ENCODE peak calls at places on chromosomes 7 and 10, in ten cellular contexts. One of them, this sample, is unnamed.

GRCh38 chr7:5552123-5552522 is 128.5 kb upstream of the TNRC18 start:
- DNase-seq in ovary: no peak
- DNase-seq in esophagus squamous epithelium: no peak
- DNase-seq in GM23338: no peak
- DNase-seq in neural progenitor cell: no peak
- DNase-seq in foreskin keratinocyte: no peak
- DNase-seq in H1: no peak
- DNase-seq in lung: no peak
- DNase-seq in heart right ventricle: no peak
- DNase-seq in fibroblast of lung: no peak
- DNase-seq in this sample: no peak

GRCh38 chr10:132960071-132960472 is 17.7 kb upstream of the CFAP46 start:
- DNase-seq in lung: no peak
- DNase-seq in H1: no peak
- DNase-seq in neural progenitor cell: no peak
- DNase-seq in esophagus squamous epithelium: no peak
- DNase-seq in ovary: no peak
- DNase-seq in heart right ventricle: no peak
- DNase-seq in foreskin keratinocyte: no peak
- DNase-seq in fibroblast of lung: no peak
- DNase-seq in GM23338: no peak
- DNase-seq in this sample: no peak

GRCh38 chr10:86259901-86260562 is 106.6 kb downstream of the GRID1 start:
- DNase-seq in H1: peak; percentile 19
- DNase-seq in foreskin keratinocyte: no peak
- DNase-seq in ovary: no peak
- DNase-seq in fibroblast of lung: no peak
- DNase-seq in GM23338: no peak
- DNase-seq in neural progenitor cell: no peak
- DNase-seq in lung: no peak
- DNase-seq in esophagus squamous epithelium: no peak
- DNase-seq in heart right ventricle: no peak
- DNase-seq in this sample: no peak

GRCh38 chr7:30843741-30844482 is 67.7 kb upstream of the AQP1 start:
- DNase-seq in lung: no peak
- DNase-seq in fibroblast of lung: no peak
- DNase-seq in H1: no peak
- DNase-seq in foreskin keratinocyte: no peak
- DNase-seq in ovary: no peak
- DNase-seq in heart right ventricle: no peak
- DNase-seq in esophagus squamous epithelium: no peak
- DNase-seq in GM23338: no peak
- DNase-seq in neural progenitor cell: no peak
- DNase-seq in this sample: no peak

GRCh38 chr10:23534328-23534727 is 95.5 kb downstream of the OTUD1 start:
- DNase-seq in foreskin keratinocyte: no peak
- DNase-seq in heart right ventricle: no peak
- DNase-seq in lung: no peak
- DNase-seq in fibroblast of lung: no peak
- DNase-seq in neural progenitor cell: no peak
- DNase-seq in ovary: no peak
- DNase-seq in esophagus squamous epithelium: no peak
- DNase-seq in H1: no peak
- DNase-seq in GM23338: no peak
- DNase-seq in this sample: no peak

GRCh38 chr10:70981171-70981836 is 92.9 kb upstream of the PCBD1 start:
- DNase-seq in H1: no peak
- DNase-seq in esophagus squamous epithelium: no peak
- DNase-seq in heart right ventricle: no peak
- DNase-seq in GM23338: no peak
- DNase-seq in lung: no peak
- DNase-seq in foreskin keratinocyte: no peak
- DNase-seq in fibroblast of lung: no peak
- DNase-seq in ovary: no peak
- DNase-seq in neural progenitor cell: no peak
- DNase-seq in this sample: no peak

GRCh38 chr7:75596727-75597614 is 104.9 kb downstream of the SPDYE5 start:
- DNase-seq in ovary: no peak
- DNase-seq in foreskin keratinocyte: peak; percentile 46
- DNase-seq in GM23338: no peak
- DNase-seq in fibroblast of lung: no peak
- DNase-seq in neural progenitor cell: no peak
- DNase-seq in lung: no peak
- DNase-seq in heart right ventricle: no peak
- DNase-seq in H1: no peak
- DNase-seq in esophagus squamous epithelium: no peak
- DNase-seq in this sample: no peak

GRCh38 chr10:34687434-34688205 is 127.5 kb downstream of the PARD3 start:
- DNase-seq in ovary: no peak
- DNase-seq in esophagus squamous epithelium: no peak
- DNase-seq in fibroblast of lung: peak; percentile 24
- DNase-seq in foreskin keratinocyte: no peak
- DNase-seq in GM23338: no peak
- DNase-seq in heart right ventricle: no peak
- DNase-seq in lung: no peak
- DNase-seq in H1: no peak
- DNase-seq in neural progenitor cell: no peak
- DNase-seq in this sample: no peak

GRCh38 chr10:12418000-12418399 is 68.7 kb downstream of the CAMK1D start:
- DNase-seq in lung: no peak
- DNase-seq in ovary: peak; percentile 24
- DNase-seq in fibroblast of lung: peak; percentile 68
- DNase-seq in GM23338: no peak
- DNase-seq in esophagus squamous epithelium: no peak
- DNase-seq in heart right ventricle: peak; percentile 31
- DNase-seq in neural progenitor cell: no peak
- DNase-seq in foreskin keratinocyte: no peak
- DNase-seq in H1: no peak
- DNase-seq in this sample: peak; percentile 18

GRCh38 chr10:100659361-100660098 is 85.9 kb upstream of the PAX2 start:
- DNase-seq in ovary: no peak
- DNase-seq in GM23338: peak; percentile 73
- DNase-seq in neural progenitor cell: no peak
- DNase-seq in heart right ventricle: no peak
- DNase-seq in foreskin keratinocyte: no peak
- DNase-seq in lung: no peak
- DNase-seq in fibroblast of lung: no peak
- DNase-seq in esophagus squamous epithelium: no peak
- DNase-seq in H1: no peak
- DNase-seq in this sample: no peak

GRCh38 chr10:124731551-124731950 is 12.6 kb downstream of the FAM53B start:
- DNase-seq in GM23338: no peak
- DNase-seq in ovary: peak; percentile 18
- DNase-seq in foreskin keratinocyte: no peak
- DNase-seq in esophagus squamous epithelium: no peak
- DNase-seq in heart right ventricle: no peak
- DNase-seq in neural progenitor cell: no peak
- DNase-seq in lung: no peak
- DNase-seq in H1: no peak
- DNase-seq in fibroblast of lung: no peak
- DNase-seq in this sample: no peak

GRCh38 chr7:39428221-39428620 is 138.0 kb upstream of the YAE1 start:
- DNase-seq in lung: no peak
- DNase-seq in ovary: no peak
- DNase-seq in GM23338: no peak
- DNase-seq in fibroblast of lung: peak; percentile 52
- DNase-seq in esophagus squamous epithelium: no peak
- DNase-seq in neural progenitor cell: no peak
- DNase-seq in H1: no peak
- DNase-seq in foreskin keratinocyte: peak; percentile 60
- DNase-seq in heart right ventricle: no peak
- DNase-seq in this sample: no peak

GRCh38 chr10:80454526-80455460 is 683 bp downstream of the TSPAN14 start:
- DNase-seq in GM23338: peak; percentile 59
- DNase-seq in foreskin keratinocyte: no peak
- DNase-seq in lung: peak; percentile 57
- DNase-seq in fibroblast of lung: peak; percentile 35
- DNase-seq in esophagus squamous epithelium: no peak
- DNase-seq in ovary: peak; percentile 46
- DNase-seq in heart right ventricle: peak; percentile 62
- DNase-seq in neural progenitor cell: peak; percentile 56
- DNase-seq in H1: peak; percentile 81
- DNase-seq in this sample: peak; percentile 75

DNA sequence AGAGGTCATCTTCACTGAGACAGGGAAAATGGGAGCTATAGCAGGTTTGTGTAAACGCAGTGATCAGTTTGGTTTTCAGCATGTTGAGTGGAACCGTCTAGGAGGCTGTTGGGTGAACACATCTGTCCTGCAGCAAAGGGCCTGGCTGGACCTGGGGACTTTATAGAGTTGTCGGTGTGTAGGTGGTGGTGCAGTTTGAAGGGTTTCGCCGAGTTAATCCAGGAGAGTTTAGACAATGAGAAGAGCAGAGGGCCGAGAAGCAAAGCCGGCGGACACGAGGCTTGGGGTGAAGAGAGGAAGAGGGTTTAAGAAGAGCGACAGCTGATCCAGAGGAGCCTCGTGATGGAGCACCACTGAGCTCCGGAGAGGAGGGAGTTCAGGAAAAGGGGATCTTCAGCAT is 39.1 kb downstream of the IL15RA start:
- DNase-seq in GM23338: no peak
- DNase-seq in lung: no peak
- DNase-seq in esophagus squamous epithelium: no peak
- DNase-seq in neural progenitor cell: no peak
- DNase-seq in foreskin keratinocyte: no peak
- DNase-seq in fibroblast of lung: no peak
- DNase-seq in H1: no peak
- DNase-seq in heart right ventricle: no peak
- DNase-seq in ovary: no peak
- DNase-seq in this sample: no peak
- TF ChIP-seq CTCF in GM23338: no peak
- TF ChIP-seq CTCF in lung: no peak
- TF ChIP-seq CTCF in esophagus squamous epithelium: no peak
- TF ChIP-seq CTCF in neural progenitor cell: no peak
- TF ChIP-seq CTCF in foreskin keratinocyte: no peak
- TF ChIP-seq CTCF in fibroblast of lung: no peak
- TF ChIP-seq CTCF in H1: no peak
- TF ChIP-seq CTCF in heart right ventricle: no peak
- TF ChIP-seq CTCF in ovary: no peak
- TF ChIP-seq CTCF in this sample: no peak

DNA sequence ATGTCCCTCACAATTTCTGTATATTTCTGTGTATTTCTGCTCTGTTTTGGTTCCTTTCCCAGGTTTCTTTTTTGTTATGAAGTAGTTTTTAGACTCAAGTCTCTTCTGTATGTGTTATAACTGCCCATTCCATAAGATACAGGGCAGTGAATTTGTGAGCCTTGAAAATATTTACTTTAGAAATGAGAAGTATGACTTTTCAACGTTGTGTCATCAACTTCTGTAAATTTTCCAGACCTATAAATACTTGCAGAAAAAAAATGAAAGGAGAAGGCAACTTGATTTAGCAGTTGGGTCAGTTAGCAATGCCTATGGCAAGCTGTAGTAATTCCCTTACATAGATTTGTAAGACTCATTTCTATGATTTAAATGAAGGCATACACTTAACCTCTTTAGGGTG is 11.5 kb downstream of the EGFR start:
- DNase-seq in H1: no peak
- DNase-seq in esophagus squamous epithelium: no peak
- DNase-seq in fibroblast of lung: peak; percentile 70
- DNase-seq in heart right ventricle: no peak
- DNase-seq in foreskin keratinocyte: peak; percentile 0
- DNase-seq in neural progenitor cell: no peak
- DNase-seq in lung: no peak
- DNase-seq in GM23338: no peak
- DNase-seq in ovary: no peak
- DNase-seq in this sample: no peak
- H3K4me1 ChIP-seq in H1: no peaks in the 10 kb centered on the region
- H3K4me1 ChIP-seq in esophagus squamous epithelium: peaks cover 14% of the 10 kb centered on the region
- H3K4me1 ChIP-seq in fibroblast of lung: peaks cover 36% of the 10 kb centered on the region
- H3K4me1 ChIP-seq in heart right ventricle: peaks cover 19% of the 10 kb centered on the region
- H3K4me1 ChIP-seq in foreskin keratinocyte: peaks cover 38% of the 10 kb centered on the region
- H3K4me1 ChIP-seq in neural progenitor cell: no peaks in the 10 kb centered on the region
- H3K4me1 ChIP-seq in lung: no peaks in the 10 kb centered on the region
- H3K4me1 ChIP-seq in GM23338: no peaks in the 10 kb centered on the region
- H3K4me1 ChIP-seq in ovary: peaks cover 35% of the 10 kb centered on the region
- H3K4me1 ChIP-seq in this sample: peaks cover 76% of the 10 kb centered on the region

DNA sequence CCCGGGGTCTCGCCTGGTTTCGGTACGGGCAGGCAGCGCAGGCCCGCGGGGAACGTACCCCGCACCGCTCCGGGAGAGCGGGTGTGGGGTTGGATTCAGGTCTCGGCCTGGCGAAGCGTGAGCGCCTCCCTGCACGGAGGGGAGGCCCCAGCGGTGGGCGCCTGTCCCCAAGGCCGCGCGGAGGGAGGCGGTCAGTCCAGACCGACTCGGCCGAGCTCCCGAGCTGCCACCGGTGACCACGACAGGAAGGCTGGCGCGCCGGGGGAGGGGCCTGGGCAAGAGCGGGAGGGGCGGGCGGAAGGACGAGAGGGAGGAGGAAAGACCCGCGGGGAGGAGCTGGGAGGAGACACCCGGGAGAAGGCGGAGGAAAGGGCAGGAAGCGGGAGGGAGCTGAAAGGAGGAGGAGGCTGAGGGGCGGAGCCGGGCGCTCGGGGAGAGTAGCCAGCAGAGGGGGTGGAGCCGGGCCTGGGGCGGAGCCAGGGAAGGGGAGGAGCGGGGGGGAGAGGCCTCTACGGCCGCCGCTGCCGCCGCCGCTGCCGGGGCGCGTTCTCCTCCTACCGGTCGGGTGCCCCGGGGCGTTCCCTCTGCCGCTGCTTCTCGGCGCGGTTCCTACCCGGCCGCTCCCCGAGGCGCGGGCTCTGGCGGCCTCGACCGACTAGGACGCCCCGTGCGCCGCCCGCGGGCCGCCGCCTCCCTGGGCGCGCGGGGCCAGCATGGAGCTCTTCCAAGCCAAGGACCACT is at the start of gene INPP5F:
- DNase-seq in H1: peak; percentile 99
- DNase-seq in lung: peak; percentile 100
- DNase-seq in esophagus squamous epithelium: peak; percentile 95
- DNase-seq in ovary: peak; percentile 99
- DNase-seq in heart right ventricle: peak; percentile 99
- DNase-seq in neural progenitor cell: peak; percentile 99
- DNase-seq in GM23338: peak; percentile 99
- DNase-seq in fibroblast of lung: peak; percentile 97
- DNase-seq in foreskin keratinocyte: peak; percentile 95
- DNase-seq in this sample: peak; percentile 99
- TF ChIP-seq CTCF in H1: no peak
- TF ChIP-seq CTCF in lung: peak; percentile 10
- TF ChIP-seq CTCF in esophagus squamous epithelium: no peak
- TF ChIP-seq CTCF in ovary: peak; percentile 45
- TF ChIP-seq CTCF in heart right ventricle: peak; percentile 28
- TF ChIP-seq CTCF in neural progenitor cell: peak; percentile 18
- TF ChIP-seq CTCF in GM23338: no peak
- TF ChIP-seq CTCF in fibroblast of lung: peak; percentile 15
- TF ChIP-seq CTCF in foreskin keratinocyte: peak; percentile 58
- TF ChIP-seq CTCF in this sample: peak; percentile 9

DNA sequence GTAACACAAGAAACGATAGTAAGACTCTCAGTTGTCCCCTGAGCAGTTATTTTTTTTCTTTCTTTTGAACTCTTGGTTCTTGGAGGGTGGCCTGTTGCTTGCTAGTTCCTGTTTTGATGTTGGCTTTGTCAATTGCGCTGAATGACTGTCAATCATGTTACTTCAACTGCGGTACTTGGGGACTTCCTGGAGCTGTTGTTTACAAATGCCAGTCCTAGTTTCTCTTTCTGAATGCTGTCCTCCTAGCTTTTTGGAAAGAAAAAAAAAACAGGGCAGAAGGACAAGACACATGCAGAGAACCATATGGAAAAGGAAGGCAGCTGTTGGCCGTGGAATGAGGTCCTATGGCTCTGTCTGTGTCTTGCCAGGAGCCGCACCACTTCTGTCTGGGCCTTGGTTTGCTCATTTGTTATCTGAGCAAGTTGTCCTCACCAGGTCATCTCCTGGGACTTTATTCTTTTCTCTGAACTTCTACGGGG is 7.0 kb upstream of the PDCD4 start:
- DNase-seq in heart right ventricle: no peak
- DNase-seq in H1: no peak
- DNase-seq in GM23338: no peak
- DNase-seq in ovary: no peak
- DNase-seq in fibroblast of lung: no peak
- DNase-seq in esophagus squamous epithelium: no peak
- DNase-seq in foreskin keratinocyte: no peak
- DNase-seq in neural progenitor cell: no peak
- DNase-seq in lung: no peak
- DNase-seq in this sample: peak; percentile 35
- H3K4me1 ChIP-seq in heart right ventricle: peaks cover 33% of the 10 kb centered on the region
- H3K4me1 ChIP-seq in H1: no peaks in the 10 kb centered on the region
- H3K4me1 ChIP-seq in GM23338: no peaks in the 10 kb centered on the region
- H3K4me1 ChIP-seq in ovary: peaks cover 3% of the 10 kb centered on the region
- H3K4me1 ChIP-seq in fibroblast of lung: peaks cover 5% of the 10 kb centered on the region
- H3K4me1 ChIP-seq in esophagus squamous epithelium: peaks cover 60% of the 10 kb centered on the region
- H3K4me1 ChIP-seq in foreskin keratinocyte: peaks cover 42% of the 10 kb centered on the region
- H3K4me1 ChIP-seq in neural progenitor cell: peaks cover 36% of the 10 kb centered on the region
- H3K4me1 ChIP-seq in lung: peaks cover 3% of the 10 kb centered on the region
- H3K4me1 ChIP-seq in this sample: peaks cover 87% of the 10 kb centered on the region

This sample was measured in body of pancreas.